ENCODE peak calls at places on chromosome 14, in four cellular contexts. S is cardiac muscle cell, C is kidney, R is H1. U is an unnamed sample.

GRCh38 chr14:23174266-23174665 is 9.2 kb downstream of the SLC7A8 start:
- DNase-seq in S (no peak), C (no peak), R (no peak), U (no peak)

GRCh38 chr14:22388669-22389625 is 200.1 kb downstream of the DAD1 start:
- DNase-seq in S (no peak), C (no peak), R (no peak), U (no peak)

GRCh38 chr14:49659526-49660455 is 24.7 kb upstream of the DNAAF2 start:
- DNase-seq in S (no peak), C (no peak), R (no peak), U (no peak)

GRCh38 chr14:59020382-59020781 is 168.1 kb upstream of the DAAM1 start:
- DNase-seq in S (peak), C (no peak), R (no peak), U (no peak)

GRCh38 chr14:61477845-61478438 is 156.6 kb downstream of the PRKCH start:
- DNase-seq in S (no peak), C (peak), R (no peak), U (no peak)

GRCh38 chr14:53306926-53307325 is 153.8 kb upstream of the DDHD1 start:
- DNase-seq in S (no peak), C (no peak), R (no peak), U (no peak)

GRCh38 chr14:67837011-67837624 is 17.5 kb downstream of the RAD51B start:
- DNase-seq in S (peak), C (no peak), R (no peak), U (no peak)

GRCh38 chr14:34713681-34714319 is 593 bp downstream of the CFL2 start:
- DNase-seq in S (peak), C (peak), R (no peak), U (no peak)

GRCh38 chr14:95432152-95433093 is 84.0 kb downstream of the SYNE3 start:
- DNase-seq in S (peak), C (peak), R (peak), U (no peak)

GRCh38 chr14:51776102-51776894 is 84.1 kb upstream of the GNG2 start:
- DNase-seq in S (peak), C (no peak), R (peak), U (no peak)

GRCh38 chr14:47539065-47539464 is 136.3 kb downstream of the MDGA2 start:
- DNase-seq in S (peak), C (no peak), R (peak), U (no peak)
- TF ChIP-seq CTCF in S (peak), C (peak), R (no peak), U (no peak)

DNA sequence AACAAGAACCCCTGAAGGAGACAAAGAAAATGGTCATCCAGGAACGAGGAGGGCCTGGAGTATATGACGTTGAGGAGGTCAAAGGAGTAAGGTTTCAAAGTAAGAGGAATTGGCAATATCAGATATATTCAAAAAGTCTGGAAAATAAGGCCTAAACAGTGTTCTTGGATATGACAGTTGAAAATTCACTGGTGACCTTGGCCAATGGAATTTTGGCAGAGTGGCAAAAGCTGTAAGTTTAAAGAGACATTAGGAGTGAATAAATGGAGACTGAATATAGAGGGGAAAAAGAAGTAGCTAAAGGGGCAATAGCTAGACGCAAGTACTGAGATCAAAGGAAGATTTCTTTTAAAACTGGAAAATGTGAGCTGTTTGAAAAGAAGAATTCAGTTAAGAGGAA is 4.1 kb upstream of the ACTN1 start:
- DNase-seq in S (no peak), C (no peak), R (no peak), U (no peak)
- H3K4me3 ChIP-seq in S (no peak), C (no peak), R (no peak), U (no peak)

GRCh38 chr14:36518586-36519430 is 1.2 kb downstream of the NKX2-1 start:
- DNase-seq in S (no peak), C (peak), R (no peak), U (no peak)

GRCh38 chr14:36519431-36520321 is at the start of gene NKX2-1:
- DNase-seq in S (no peak), C (peak), R (peak), U (no peak)

GRCh38 chr14:36522347-36522971 is 2.4 kb upstream of the NKX2-1 start:
- DNase-seq in S (no peak), C (no peak), R (peak), U (no peak)

GRCh38 chr14:36521598-36522345 is 1.7 kb upstream of the NKX2-1 start:
- DNase-seq in S (no peak), C (peak), R (peak), U (no peak)

DNA sequence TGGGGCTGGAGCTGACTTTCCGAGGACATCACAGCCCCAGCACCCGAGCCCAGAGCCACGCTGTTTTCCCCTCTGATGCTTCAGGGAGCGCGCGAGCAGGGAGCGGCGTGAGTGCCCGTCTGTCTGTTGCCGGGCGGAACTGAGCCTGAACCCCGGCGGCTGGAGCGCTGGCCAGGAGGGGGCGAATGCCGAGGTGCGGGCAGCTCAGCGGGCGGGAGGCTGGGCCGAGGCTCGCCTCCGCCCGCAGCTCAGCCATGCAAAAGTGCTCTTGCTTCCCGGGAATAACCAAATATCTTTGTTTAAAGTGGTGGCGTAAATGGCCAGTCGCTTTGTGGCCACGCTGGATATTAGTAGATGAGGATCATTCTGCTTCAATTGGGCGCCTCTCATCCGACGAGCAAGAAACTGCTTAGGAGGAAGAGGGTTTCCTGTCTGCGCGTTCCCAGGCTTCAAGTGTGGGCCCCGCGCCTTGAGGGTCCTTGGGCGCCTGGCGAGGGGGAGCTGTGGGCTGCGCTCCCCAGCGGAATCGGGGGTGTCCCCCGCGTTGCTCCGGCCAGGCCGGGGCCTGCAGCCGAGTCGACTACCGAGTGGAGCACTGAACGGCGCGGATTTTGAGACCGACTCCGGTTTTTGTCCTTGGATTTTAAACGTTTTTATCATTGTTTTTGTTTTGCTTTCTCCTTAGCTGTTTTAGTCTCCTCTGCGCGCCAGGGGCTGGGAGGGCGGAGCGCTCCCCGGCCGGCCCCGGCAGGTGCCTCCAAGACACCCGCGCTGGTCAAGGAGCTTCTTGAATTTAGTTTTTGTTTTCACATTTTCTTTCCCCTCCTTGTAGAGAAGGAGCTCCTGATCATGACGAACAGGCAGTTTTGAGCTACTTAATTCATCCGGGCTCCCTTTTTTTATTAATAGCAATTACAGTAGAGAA is 831 bp upstream of the NKX2-1 start:
- DNase-seq in S (peak), C (peak), R (peak), U (no peak)
- TF ChIP-seq CTCF in S (peak), C (no peak), R (no peak), U (no peak)

GRCh38 chr14:42159138-42159537 is 552.5 kb downstream of the LRFN5 start:
- DNase-seq in S (no peak), C (no peak), R (no peak), U (no peak)
- H3K4me3 ChIP-seq in S (no peak), C (no peak), R (no peak), U (no peak)

GRCh38 chr14:73712540-73713141 is 1.5 kb downstream of the PNMA1 start:
- DNase-seq in S (peak), C (peak), R (no peak), U (no peak)
- TF ChIP-seq CTCF in S (no peak), C (no peak), R (no peak), U (no peak)

GRCh38 chr14:21095430-21096205 is 2.8 kb downstream of the ZNF219 start:
- DNase-seq in S (no peak), C (no peak), R (no peak), U (no peak)
- H3K4me3 ChIP-seq in S (no peak), C (no peak), R (no peak), U (no peak)